ENCODE peak calls at places on chromosomes 4 and X, in seven cellular contexts. S, T, A, G, X, Q and R are unnamed samples.

GRCh38 chr4:8708401-8709021 is 115.9 kb downstream of the CPZ start:
- DNase-seq in T (peak; percentile 4), X (no peak), A (no peak), G (no peak), Q (no peak), S (no peak), R (no peak)

GRCh38 chrX:2552621-2553297 is 52.0 kb upstream of the DHRSX start:
- DNase-seq in Q (peak; percentile 52), X (no peak), A (no peak), S (peak; percentile 8), T (no peak), G (no peak), R (peak; percentile 98)

GRCh38 chr4:156799121-156799589 is 172.4 kb downstream of the PDGFC start:
- DNase-seq in X (no peak), A (no peak), Q (no peak), T (no peak), G (no peak), S (peak; percentile 57), R (peak; percentile 83)

GRCh38 chrX:12988797-12989196 is 13.9 kb downstream of the TMSB4X start:
- DNase-seq in A (peak; percentile 75), S (peak; percentile 77), Q (no peak), X (peak; percentile 91), T (no peak), G (peak; percentile 63), R (peak; percentile 58)

GRCh38 chr4:78533854-78534253 is 17.7 kb upstream of the ANXA3 start:
- DNase-seq in T (no peak), S (no peak), Q (no peak), A (no peak), X (no peak), G (no peak), R (no peak)

GRCh38 chr4:180542445-180543100 is 1700.6 kb upstream of the TENM3 start:
- DNase-seq in A (no peak), X (peak; percentile 15), Q (peak; percentile 32), G (no peak), T (no peak), S (peak; percentile 98), R (no peak)

GRCh38 chrX:2572740-2573139 is 72.0 kb upstream of the DHRSX start:
- DNase-seq in X (no peak), Q (no peak), T (no peak), G (no peak), S (peak; percentile 16), A (no peak), R (no peak)

GRCh38 chrX:18676470-18676869 is 4.6 kb upstream of the RS1 start:
- DNase-seq in T (no peak), Q (no peak), S (peak; percentile 6), X (no peak), G (no peak), A (no peak), R (no peak)

GRCh38 chrX:14028473-14028872 is 1.2 kb downstream of the GEMIN8 start:
- DNase-seq in G (no peak), S (no peak), A (no peak), X (no peak), Q (no peak), T (no peak), R (no peak)

GRCh38 chr4:83013931-83014330 is 3.3 kb upstream of the LIN54 start:
- DNase-seq in A (no peak), G (no peak), T (no peak), S (no peak), Q (no peak), X (no peak), R (no peak)

GRCh38 chr4:143338313-143338712 is 1.6 kb downstream of the GAB1 start:
- DNase-seq in G (no peak), A (no peak), Q (no peak), X (no peak), T (no peak), S (no peak), R (no peak)

GRCh38 chr4:17812801-17813200 is 2.0 kb downstream of the NCAPG start:
- DNase-seq in X (no peak), S (no peak), A (no peak), Q (no peak), T (no peak), G (no peak), R (no peak)

GRCh38 chrX:117743469-117744251 is 372.9 kb downstream of the KLHL13 start:
- DNase-seq in S (no peak), T (no peak), X (peak; percentile 17), A (no peak), G (no peak), Q (no peak), R (no peak)

GRCh38 chr4:147370881-147371280 is 110.0 kb upstream of the EDNRA start:
- DNase-seq in A (no peak), G (peak; percentile 37), S (no peak), X (peak; percentile 14), T (no peak), Q (no peak), R (no peak)

GRCh38 chrX:48649109-48649508 is 34.5 kb upstream of the WAS start:
- DNase-seq in X (no peak), A (no peak), G (no peak), S (no peak), Q (no peak), T (no peak), R (no peak)

GRCh38 chr4:183097251-183098079 is 1.6 kb upstream of the WWC2 start:
- DNase-seq in X (no peak), T (peak; percentile 32), Q (no peak), S (no peak), A (no peak), G (no peak), R (no peak)

GRCh38 chr4:167031534-167032156 is 202.6 kb downstream of the SPOCK3 start:
- DNase-seq in X (no peak), A (no peak), S (peak; percentile 34), Q (no peak), G (no peak), T (no peak), R (no peak)

GRCh38 chrX:21806691-21807090 is 32.7 kb upstream of the MBTPS2 start:
- DNase-seq in G (no peak), T (no peak), A (no peak), X (no peak), Q (no peak), S (peak; percentile 7), R (no peak)

GRCh38 chrX:499870-500364 is 113.2 kb upstream of the PPP2R3B start:
- DNase-seq in S (no peak), G (no peak), X (no peak), Q (no peak), A (no peak), T (no peak), R (no peak)

GRCh38 chr4:126748736-126749135 is 884.0 kb upstream of the INTU start:
- DNase-seq in X (no peak), T (no peak), G (no peak), S (peak; percentile 82), A (no peak), Q (no peak), R (peak; percentile 13)

GRCh38 chr4:126750723-126751122 is 882.0 kb upstream of the INTU start:
- DNase-seq in A (no peak), G (no peak), T (no peak), X (no peak), S (no peak), Q (no peak), R (no peak)

GRCh38 chr4:126756050-126756809 is 876.5 kb upstream of the INTU start:
- DNase-seq in T (no peak), S (no peak), X (no peak), G (no peak), Q (no peak), A (no peak), R (no peak)

GRCh38 chr4:126753592-126753991 is 879.2 kb upstream of the INTU start:
- DNase-seq in T (no peak), G (no peak), X (no peak), Q (no peak), S (no peak), A (no peak), R (no peak)

GRCh38 chr4:126752702-126753101 is 880.1 kb upstream of the INTU start:
- DNase-seq in Q (no peak), A (no peak), X (no peak), S (no peak), T (no peak), G (no peak), R (no peak)
- TF ChIP-seq CTCF in Q (no peak), A (no peak), X (no peak), S (no peak), T (no peak), G (no peak), R (no peak)

GRCh38 chr4:38464328-38464727 is 199.7 kb upstream of the KLF3 start:
- DNase-seq in A (no peak), X (no peak), T (no peak), S (no peak), Q (no peak), G (no peak), R (no peak)

GRCh38 chr4:38461342-38461741 is 202.7 kb upstream of the KLF3 start:
- DNase-seq in T (no peak), X (no peak), S (no peak), G (no peak), A (no peak), Q (no peak), R (no peak)

GRCh38 chr4:38462659-38463058 is 201.3 kb upstream of the KLF3 start:
- DNase-seq in G (no peak), X (no peak), S (no peak), A (no peak), Q (no peak), T (no peak), R (no peak)

GRCh38 chr4:38466401-38466800 is 197.6 kb upstream of the KLF3 start:
- DNase-seq in A (no peak), T (no peak), S (no peak), G (no peak), Q (no peak), X (no peak), R (no peak)

DNA sequence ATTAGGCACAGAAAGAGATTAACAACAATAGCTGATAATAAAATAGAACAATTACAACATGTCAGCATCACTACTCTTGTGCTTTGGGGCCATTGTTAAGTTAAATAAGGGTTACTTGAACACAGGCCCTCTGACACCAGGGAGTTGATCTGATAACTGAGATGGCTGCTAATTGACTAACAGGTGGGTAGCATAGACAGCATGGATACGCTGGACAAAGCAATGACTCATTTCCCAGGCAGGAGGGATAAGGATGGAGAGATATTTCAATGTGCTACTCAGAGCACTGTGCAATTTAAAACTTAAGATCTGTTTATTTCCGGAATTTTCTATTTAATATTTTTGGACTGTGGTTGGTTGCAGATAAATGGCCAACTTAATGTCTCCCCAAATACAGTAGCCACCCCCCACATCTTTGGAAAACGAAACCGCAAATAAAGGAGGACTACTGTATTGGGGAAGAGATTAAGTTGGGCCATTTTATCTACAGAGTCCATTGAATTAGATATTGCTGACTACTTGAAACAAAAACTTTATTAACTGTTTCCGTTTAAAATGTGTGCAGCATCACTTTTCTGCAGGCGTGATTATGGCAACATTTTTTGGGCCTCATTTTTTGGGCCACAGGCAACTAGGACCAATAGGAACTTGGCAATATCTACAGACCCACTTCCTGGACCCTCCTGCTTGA is 200.6 kb upstream of the KLF3 start:
- DNase-seq in A (no peak), X (no peak), T (no peak), S (no peak), Q (no peak), G (no peak), R (no peak)
- H3K4me3 ChIP-seq in A (no peak overlapping the region), X (no peak overlapping the region), T (no peak overlapping the region), S (no peak overlapping the region), Q (no peak overlapping the region), G (no peak overlapping the region), R (no peak overlapping the region)

GRCh38 chrX:31038585-31039326 is 33.1 kb downstream of the FTHL17 start:
- DNase-seq in G (peak; percentile 33), T (peak; percentile 19), X (no peak), S (peak; percentile 31), A (peak; percentile 16), Q (no peak), R (peak; percentile 13)
- TF ChIP-seq CTCF in G (peak; percentile 62), T (peak; percentile 32), X (peak; percentile 71), S (peak; percentile 63), A (peak; percentile 23), Q (peak; percentile 61), R (peak; percentile 65)

GRCh38 chr4:153291562-153291961 is 52.9 kb upstream of the MND1 start:
- DNase-seq in S (no peak), A (no peak), T (no peak), Q (no peak), G (no peak), X (no peak), R (no peak)
- H3K4me3 ChIP-seq in S (no peak overlapping the region), A (no peak overlapping the region), T (no peak overlapping the region), Q (no peak overlapping the region), G (no peak overlapping the region), X (no peak overlapping the region), R (no peak overlapping the region)